ENCODE peak calls at places on chromosomes 1 and 21, in five cellular contexts. One of them, this sample, is unnamed.

GRCh38 chr1:60877376-60877775 is 205.0 kb upstream of the NFIA start:
- DNase-seq in adrenal gland: no peak
- DNase-seq in B cell: no peak
- DNase-seq in occipital lobe: no peak
- DNase-seq in nephron progenitor cell: no peak
- DNase-seq in this sample: no peak

GRCh38 chr1:52651904-52652303 is 18.9 kb downstream of the SHISAL2A start:
- DNase-seq in adrenal gland: peak; percentile 85
- DNase-seq in nephron progenitor cell: no peak
- DNase-seq in B cell: no peak
- DNase-seq in occipital lobe: no peak
- DNase-seq in this sample: no peak

GRCh38 chr1:118360817-118361216 is 175.8 kb upstream of the SPAG17 start:
- DNase-seq in B cell: no peak
- DNase-seq in nephron progenitor cell: no peak
- DNase-seq in adrenal gland: no peak
- DNase-seq in occipital lobe: no peak
- DNase-seq in this sample: no peak

GRCh38 chr1:197774691-197775281 is 494 bp downstream of the DENND1B start:
- DNase-seq in B cell: peak; percentile 63
- DNase-seq in adrenal gland: peak; percentile 42
- DNase-seq in nephron progenitor cell: peak; percentile 75
- DNase-seq in occipital lobe: no peak
- DNase-seq in this sample: no peak

GRCh38 chr1:233651563-233652233 is 37.8 kb downstream of the KCNK1 start:
- DNase-seq in occipital lobe: no peak
- DNase-seq in B cell: no peak
- DNase-seq in nephron progenitor cell: no peak
- DNase-seq in adrenal gland: no peak
- DNase-seq in this sample: no peak

GRCh38 chr1:33455537-33456301 is 16.7 kb upstream of the ZSCAN20 start:
- DNase-seq in B cell: no peak
- DNase-seq in nephron progenitor cell: peak; percentile 51
- DNase-seq in adrenal gland: peak; percentile 68
- DNase-seq in occipital lobe: no peak
- DNase-seq in this sample: peak; percentile 34

GRCh38 chr1:111582644-111583618 is 36.7 kb upstream of the RAP1A start:
- DNase-seq in nephron progenitor cell: no peak
- DNase-seq in adrenal gland: no peak
- DNase-seq in occipital lobe: no peak
- DNase-seq in B cell: no peak
- DNase-seq in this sample: no peak

GRCh38 chr21:30349572-30349971 is 1.2 kb upstream of the KRTAP23-1 start:
- DNase-seq in adrenal gland: no peak
- DNase-seq in nephron progenitor cell: no peak
- DNase-seq in B cell: no peak
- DNase-seq in occipital lobe: no peak
- DNase-seq in this sample: no peak

GRCh38 chr1:93874025-93874651 is 4.9 kb downstream of the DNTTIP2 start:
- DNase-seq in B cell: no peak
- DNase-seq in occipital lobe: no peak
- DNase-seq in adrenal gland: no peak
- DNase-seq in nephron progenitor cell: peak; percentile 12
- DNase-seq in this sample: no peak

GRCh38 chr1:230501845-230502244 is 75.7 kb upstream of the PGBD5 start:
- DNase-seq in nephron progenitor cell: no peak
- DNase-seq in occipital lobe: no peak
- DNase-seq in B cell: no peak
- DNase-seq in adrenal gland: no peak
- DNase-seq in this sample: no peak

GRCh38 chr1:205345761-205346160 is 11.0 kb downstream of the KLHDC8A start:
- DNase-seq in nephron progenitor cell: no peak
- DNase-seq in adrenal gland: no peak
- DNase-seq in B cell: no peak
- DNase-seq in occipital lobe: no peak
- DNase-seq in this sample: no peak

GRCh38 chr1:3948344-3948743 is 48.3 kb upstream of the C1orf174 start:
- DNase-seq in occipital lobe: no peak
- DNase-seq in adrenal gland: no peak
- DNase-seq in B cell: no peak
- DNase-seq in nephron progenitor cell: no peak
- DNase-seq in this sample: no peak

GRCh38 chr1:64246294-64246917 is 43.0 kb downstream of the UBE2U start:
- DNase-seq in B cell: no peak
- DNase-seq in occipital lobe: no peak
- DNase-seq in adrenal gland: no peak
- DNase-seq in nephron progenitor cell: no peak
- DNase-seq in this sample: no peak

GRCh38 chr1:171142081-171142450 is 43.0 kb upstream of the FMO2 start:
- DNase-seq in B cell: no peak
- DNase-seq in nephron progenitor cell: no peak
- DNase-seq in occipital lobe: no peak
- DNase-seq in adrenal gland: peak; percentile 41
- DNase-seq in this sample: no peak

GRCh38 chr1:162753998-162754585 is 36.4 kb upstream of the HSD17B7 start:
- DNase-seq in nephron progenitor cell: no peak
- DNase-seq in B cell: no peak
- DNase-seq in occipital lobe: no peak
- DNase-seq in adrenal gland: no peak
- DNase-seq in this sample: no peak

GRCh38 chr1:69221492-69221990 is 346.2 kb upstream of the LRRC7 start:
- DNase-seq in nephron progenitor cell: no peak
- DNase-seq in B cell: no peak
- DNase-seq in occipital lobe: no peak
- DNase-seq in adrenal gland: no peak
- DNase-seq in this sample: no peak

GRCh38 chr1:173257805-173258204 is 50.7 kb upstream of the TNFSF4 start:
- DNase-seq in adrenal gland: no peak
- DNase-seq in nephron progenitor cell: no peak
- DNase-seq in occipital lobe: no peak
- DNase-seq in B cell: no peak
- DNase-seq in this sample: no peak

GRCh38 chr1:67110352-67110751 is 24.4 kb downstream of the C1orf141 start:
- DNase-seq in occipital lobe: no peak
- DNase-seq in nephron progenitor cell: no peak
- DNase-seq in adrenal gland: no peak
- DNase-seq in B cell: no peak
- DNase-seq in this sample: no peak

GRCh38 chr1:95703046-95703445 is 469.0 kb downstream of the RWDD3 start:
- DNase-seq in occipital lobe: no peak
- DNase-seq in nephron progenitor cell: no peak
- DNase-seq in adrenal gland: no peak
- DNase-seq in B cell: no peak
- DNase-seq in this sample: no peak

GRCh38 chr1:226304291-226304955 is 4.5 kb downstream of the LIN9 start:
- DNase-seq in nephron progenitor cell: no peak
- DNase-seq in adrenal gland: no peak
- DNase-seq in B cell: no peak
- DNase-seq in occipital lobe: no peak
- DNase-seq in this sample: no peak

GRCh38 chr1:155078496-155079209 is at the start of gene EFNA3:
- DNase-seq in occipital lobe: peak; percentile 74
- DNase-seq in B cell: no peak
- DNase-seq in adrenal gland: no peak
- DNase-seq in nephron progenitor cell: peak; percentile 95
- DNase-seq in this sample: no peak

GRCh38 chr1:31306278-31306677 is 9.4 kb downstream of the ZCCHC17 start:
- DNase-seq in adrenal gland: no peak
- DNase-seq in occipital lobe: no peak
- DNase-seq in B cell: no peak
- DNase-seq in nephron progenitor cell: no peak
- DNase-seq in this sample: no peak

GRCh38 chr1:229171934-229172333 is 99.0 kb upstream of the RAB4A start:
- DNase-seq in adrenal gland: no peak
- DNase-seq in nephron progenitor cell: no peak
- DNase-seq in occipital lobe: no peak
- DNase-seq in B cell: no peak
- DNase-seq in this sample: no peak

GRCh38 chr1:50279622-50280320 is 143.5 kb downstream of the DMRTA2 start:
- DNase-seq in B cell: peak; percentile 10
- DNase-seq in occipital lobe: no peak
- DNase-seq in nephron progenitor cell: peak; percentile 71
- DNase-seq in adrenal gland: no peak
- DNase-seq in this sample: no peak

GRCh38 chr1:57222801-57223200 is 201.1 kb downstream of the DAB1 start:
- DNase-seq in nephron progenitor cell: no peak
- DNase-seq in occipital lobe: no peak
- DNase-seq in adrenal gland: no peak
- DNase-seq in B cell: no peak
- DNase-seq in this sample: no peak

This sample was measured in nucleus accumbens.